ENCODE peak calls at places on chromosomes 1 and 21, in nine cellular contexts. Q is breast epithelium, O is cardiac muscle cell, P is adrenal gland, C is left ventricle myocardium inferior, M is fibroblast of lung, U is fibroblast of pulmonary artery, H is prostate gland, K is fibroblast of the aortic adventitia. L is an unnamed sample.

GRCh38 chr1:10795305-10796021 is 983 bp downstream of the CASZ1 start:
- DNase-seq in Q (no peak), O (peak; percentile 61), P (peak; percentile 38), C (peak; percentile 37), M (peak; percentile 10), U (no peak), H (peak; percentile 49), K (no peak), L (peak; percentile 44)

GRCh38 chr1:2229921-2230700 is 2.0 kb downstream of the SKI start:
- DNase-seq in Q (no peak), O (no peak), P (no peak), C (peak; percentile 50), M (peak; percentile 65), U (peak; percentile 54), H (no peak), K (peak; percentile 57), L (peak; percentile 41)

GRCh38 chr1:51058863-51059262 is 43.2 kb upstream of the C1orf185 start:
- DNase-seq in Q (no peak), O (no peak), P (no peak), C (no peak), M (peak; percentile 22), U (peak; percentile 39), H (no peak), K (peak; percentile 44), L (peak; percentile 48)

GRCh38 chr1:92805216-92805615 is 20.3 kb upstream of the EVI5 start:
- DNase-seq in Q (no peak), O (no peak), P (no peak), C (no peak), M (no peak), U (peak; percentile 34), H (no peak), K (no peak), L (no peak)

GRCh38 chr1:87899746-87900145 is 571.1 kb downstream of the LMO4 start:
- DNase-seq in Q (no peak), O (no peak), P (no peak), C (no peak), M (no peak), U (no peak), H (no peak), K (no peak), L (no peak)

GRCh38 chr1:205662135-205662725 is 18.1 kb downstream of the SLC45A3 start:
- DNase-seq in Q (no peak), O (no peak), P (no peak), C (no peak), M (no peak), U (no peak), H (no peak), K (no peak), L (no peak)

GRCh38 chr1:59570524-59570923 is 244.2 kb upstream of the HOOK1 start:
- DNase-seq in Q (no peak), O (no peak), P (no peak), C (no peak), M (peak; percentile 38), U (peak; percentile 49), H (no peak), K (no peak), L (peak; percentile 10)

GRCh38 chr1:58704616-58705021 is 4.8 kb upstream of the MYSM1 start:
- DNase-seq in Q (no peak), O (no peak), P (no peak), C (no peak), M (no peak), U (no peak), H (no peak), K (no peak), L (no peak)

GRCh38 chr1:110087812-110088738 is 17.6 kb upstream of the ALX3 start:
- DNase-seq in Q (no peak), O (peak; percentile 77), P (peak; percentile 52), C (no peak), M (peak; percentile 36), U (peak; percentile 68), H (peak; percentile 43), K (peak; percentile 68), L (peak; percentile 64)

GRCh38 chr1:234746798-234747196 is 136.8 kb upstream of the IRF2BP2 start:
- DNase-seq in Q (peak; percentile 59), O (no peak), P (no peak), C (no peak), M (peak; percentile 20), U (no peak), H (no peak), K (no peak), L (peak; percentile 87)

GRCh38 chr1:115300087-115300856 is 37.8 kb downstream of the NGF start:
- DNase-seq in Q (no peak), O (no peak), P (no peak), C (no peak), M (peak; percentile 66), U (no peak), H (no peak), K (no peak), L (peak; percentile 96)

GRCh38 chr1:47252369-47252768 is 20.3 kb upstream of the TAL1 start:
- DNase-seq in Q (no peak), O (no peak), P (no peak), C (no peak), M (no peak), U (no peak), H (no peak), K (no peak), L (no peak)

GRCh38 chr1:25080294-25081209 is 150.5 kb upstream of the RUNX3 start:
- DNase-seq in Q (no peak), O (no peak), P (no peak), C (no peak), M (peak; percentile 15), U (peak; percentile 29), H (no peak), K (peak; percentile 35), L (no peak)

GRCh38 chr21:27371688-27372331 is 404.9 kb upstream of the ADAMTS5 start:
- DNase-seq in Q (no peak), O (peak; percentile 9), P (no peak), C (no peak), M (peak; percentile 55), U (peak; percentile 54), H (no peak), K (peak; percentile 80), L (no peak)

GRCh38 chr1:7786785-7787184 is 2.7 kb downstream of the PER3 start:
- DNase-seq in Q (no peak), O (no peak), P (no peak), C (no peak), M (no peak), U (no peak), H (no peak), K (no peak), L (no peak)

GRCh38 chr1:45107782-45108181 is 95.7 kb downstream of the UROD start:
- DNase-seq in Q (no peak), O (no peak), P (no peak), C (no peak), M (no peak), U (no peak), H (no peak), K (no peak), L (no peak)

GRCh38 chr1:211352985-211353515 is 26.4 kb downstream of the TRAF5 start:
- DNase-seq in Q (peak; percentile 56), O (peak; percentile 17), P (peak; percentile 38), C (no peak), M (no peak), U (no peak), H (peak; percentile 34), K (no peak), L (peak; percentile 58)
- TF ChIP-seq CTCF in Q (peak; percentile 59), O (peak; percentile 78), P (peak; percentile 74), C (peak; percentile 66), M (peak; percentile 70), U (peak; percentile 74), H (peak; percentile 59), K (peak; percentile 62), L (peak; percentile 65)

DNA sequence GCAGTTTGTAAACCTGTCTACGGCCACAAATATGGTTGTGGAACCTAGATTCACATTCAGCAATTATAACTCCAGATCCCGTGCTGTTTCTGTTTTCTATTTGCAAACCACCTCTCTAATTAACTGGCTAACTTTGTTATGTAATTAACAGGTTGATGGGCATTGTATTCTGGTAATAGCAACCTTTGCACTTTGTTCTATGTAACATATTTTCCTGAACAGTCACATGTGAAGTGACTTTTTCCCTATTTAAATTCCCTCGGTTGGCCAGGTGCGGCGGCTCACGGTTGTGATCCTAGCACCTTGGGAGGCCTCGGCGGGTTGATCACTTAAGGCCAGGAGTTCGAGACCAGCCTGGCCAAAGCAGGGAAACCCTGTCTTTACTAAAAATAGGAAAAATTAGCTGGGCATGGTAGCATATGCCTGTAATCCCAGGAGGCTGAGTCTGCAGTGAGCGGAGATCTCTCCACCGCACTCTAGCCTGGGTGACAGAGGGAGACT is 1.4 kb downstream of the ACADM start:
- DNase-seq in Q (no peak), O (no peak), P (no peak), C (no peak), M (no peak), U (no peak), H (no peak), K (no peak), L (peak; percentile 11)
- H3K4me3 ChIP-seq in Q (peak overlapping the region; percentile 87), O (peak overlapping the region; percentile 73), P (no peak overlapping the region), C (peak overlapping the region; percentile 78), M (peak overlapping the region; percentile 87), U (peak overlapping the region; percentile 93), H (no peak overlapping the region), K (peak overlapping the region; percentile 96), L (peak overlapping the region; percentile 87)

DNA sequence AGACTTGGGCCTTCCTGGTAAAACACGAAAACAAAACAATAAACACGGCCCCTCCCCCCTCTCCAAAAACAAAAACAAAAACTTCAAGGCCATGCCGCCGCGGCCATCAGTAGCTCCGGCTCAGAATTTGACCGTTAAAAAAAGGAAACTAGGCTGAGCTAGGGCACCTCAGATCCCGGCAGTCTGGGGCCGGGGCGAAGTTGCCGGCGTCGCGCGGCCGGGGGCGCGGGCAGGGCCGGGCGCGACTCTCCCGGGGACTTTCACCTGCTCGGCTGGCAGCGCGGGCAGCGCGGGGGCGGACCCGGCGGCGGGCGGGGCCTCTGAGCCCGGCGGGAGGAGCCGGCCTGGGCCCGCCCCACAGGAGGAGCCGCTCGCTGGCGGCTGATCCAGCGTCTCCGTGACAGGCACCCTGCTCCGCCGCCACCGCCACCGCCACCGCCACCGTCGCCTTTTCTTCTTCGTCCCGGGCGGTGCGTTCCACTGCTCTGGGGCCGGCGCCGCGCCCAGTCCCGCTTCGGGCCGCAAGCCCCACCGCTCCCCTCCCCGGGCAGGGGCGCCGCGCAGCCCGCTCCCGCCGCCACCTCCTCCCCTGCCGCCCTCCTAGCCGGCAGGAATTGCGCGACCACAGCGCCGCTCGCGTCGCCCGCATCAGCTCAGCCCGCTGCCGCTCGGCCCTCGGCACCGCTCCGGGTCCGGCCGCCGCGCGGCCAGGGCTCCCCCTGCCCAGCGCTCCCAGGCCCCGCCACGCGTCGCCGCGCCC is at the start of gene NOS1AP:
- DNase-seq in Q (peak; percentile 79), O (peak; percentile 91), P (peak; percentile 86), C (peak; percentile 80), M (peak; percentile 38), U (peak; percentile 30), H (peak; percentile 86), K (no peak), L (peak; percentile 75)
- TF ChIP-seq CTCF in Q (no peak), O (no peak), P (no peak), C (no peak), M (no peak), U (no peak), H (no peak), K (no peak), L (no peak)

DNA sequence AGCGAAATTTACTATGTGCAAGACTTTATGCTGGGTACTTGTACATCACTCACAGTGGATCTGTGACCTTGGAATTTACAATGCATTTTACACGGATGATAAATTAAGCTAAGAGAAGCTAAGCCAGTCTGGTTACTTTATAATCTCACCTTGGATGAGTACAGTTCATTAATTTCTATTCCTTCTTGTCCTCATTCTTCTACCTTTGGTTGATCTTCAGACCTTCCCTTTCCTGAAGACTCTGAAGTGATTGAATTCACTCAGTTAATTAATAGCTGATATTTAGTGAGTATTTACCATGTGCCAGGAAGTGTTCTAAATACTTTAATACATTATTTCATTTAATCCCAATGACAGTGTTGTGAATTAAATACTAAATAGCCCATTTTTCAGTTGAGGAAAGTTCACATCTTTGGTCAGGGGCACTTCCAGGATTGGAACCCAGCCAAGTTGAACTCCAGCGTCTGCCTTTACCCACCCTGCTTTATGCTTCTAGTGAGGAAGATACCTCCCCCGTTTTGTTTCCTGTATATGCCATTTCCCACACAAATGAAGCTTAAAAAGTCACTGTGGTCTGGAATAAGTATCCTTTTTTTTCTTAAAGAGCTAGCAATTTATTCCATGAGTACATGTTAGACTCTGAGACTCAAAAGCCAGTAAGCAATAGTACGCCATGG is 146.6 kb downstream of the TLR5 start:
- DNase-seq in Q (no peak), O (no peak), P (no peak), C (no peak), M (peak; percentile 16), U (peak; percentile 60), H (no peak), K (no peak), L (no peak)
- H3K4me3 ChIP-seq in Q (no peak overlapping the region), O (no peak overlapping the region), P (no peak overlapping the region), C (no peak overlapping the region), M (no peak overlapping the region), U (no peak overlapping the region), H (no peak overlapping the region), K (no peak overlapping the region), L (no peak overlapping the region)

L was measured in epithelial cell of esophagus.